ENCODE peak calls at places on chromosomes 13 and 19, in seven cellular contexts. One of them, this sample, is unnamed.

GRCh38 chr13:111664060-111664459 is 343.6 kb downstream of the TEX29 start:
- DNase-seq in HEK293T: no peak
- DNase-seq in Daoy: no peak
- DNase-seq in A549: no peak
- DNase-seq in HT1080: no peak
- DNase-seq in CD4-positive, CD25-positive, alpha-beta regulatory T cell: no peak
- DNase-seq in transverse colon: no peak
- DNase-seq in this sample: no peak

GRCh38 chr13:44969858-44970484 is 19.3 kb downstream of the NUFIP1 start:
- DNase-seq in HT1080: peak; percentile 57
- DNase-seq in transverse colon: no peak
- DNase-seq in Daoy: peak; percentile 11
- DNase-seq in A549: peak; percentile 13
- DNase-seq in HEK293T: peak; percentile 51
- DNase-seq in CD4-positive, CD25-positive, alpha-beta regulatory T cell: peak; percentile 24
- DNase-seq in this sample: peak; percentile 44

GRCh38 chr19:43678512-43678911 is 8.5 kb upstream of the PLAUR start:
- DNase-seq in HT1080: no peak
- DNase-seq in transverse colon: no peak
- DNase-seq in CD4-positive, CD25-positive, alpha-beta regulatory T cell: no peak
- DNase-seq in HEK293T: no peak
- DNase-seq in A549: no peak
- DNase-seq in Daoy: no peak
- DNase-seq in this sample: no peak

GRCh38 chr19:47637550-47637949 is 28.6 kb downstream of the BICRA start:
- DNase-seq in A549: no peak
- DNase-seq in CD4-positive, CD25-positive, alpha-beta regulatory T cell: no peak
- DNase-seq in Daoy: no peak
- DNase-seq in transverse colon: no peak
- DNase-seq in HT1080: no peak
- DNase-seq in HEK293T: no peak
- DNase-seq in this sample: peak; percentile 92

GRCh38 chr19:11064831-11065303 is 24.4 kb upstream of the LDLR start:
- DNase-seq in transverse colon: no peak
- DNase-seq in HEK293T: no peak
- DNase-seq in CD4-positive, CD25-positive, alpha-beta regulatory T cell: no peak
- DNase-seq in A549: peak; percentile 27
- DNase-seq in Daoy: no peak
- DNase-seq in HT1080: no peak
- DNase-seq in this sample: no peak

GRCh38 chr13:29963086-29963485 is 112.7 kb upstream of the UBL3 start:
- DNase-seq in A549: no peak
- DNase-seq in transverse colon: no peak
- DNase-seq in CD4-positive, CD25-positive, alpha-beta regulatory T cell: no peak
- DNase-seq in HEK293T: no peak
- DNase-seq in Daoy: no peak
- DNase-seq in HT1080: no peak
- DNase-seq in this sample: no peak

GRCh38 chr19:38190061-38190460 is 34.0 kb downstream of the DPF1 start:
- DNase-seq in HEK293T: no peak
- DNase-seq in A549: no peak
- DNase-seq in HT1080: no peak
- DNase-seq in CD4-positive, CD25-positive, alpha-beta regulatory T cell: no peak
- DNase-seq in Daoy: no peak
- DNase-seq in transverse colon: no peak
- DNase-seq in this sample: peak; percentile 17

GRCh38 chr13:103815619-103816018 is 749.4 kb upstream of the SLC10A2 start:
- DNase-seq in HT1080: peak; percentile 42
- DNase-seq in HEK293T: no peak
- DNase-seq in A549: no peak
- DNase-seq in transverse colon: no peak
- DNase-seq in CD4-positive, CD25-positive, alpha-beta regulatory T cell: no peak
- DNase-seq in Daoy: peak; percentile 9
- DNase-seq in this sample: no peak

GRCh38 chr19:19420570-19421301 is 15.3 kb downstream of the GATAD2A start:
- DNase-seq in Daoy: peak; percentile 19
- DNase-seq in transverse colon: no peak
- DNase-seq in CD4-positive, CD25-positive, alpha-beta regulatory T cell: no peak
- DNase-seq in HEK293T: no peak
- DNase-seq in A549: no peak
- DNase-seq in HT1080: no peak
- DNase-seq in this sample: no peak

GRCh38 chr13:113455384-113455783 is 2.1 kb upstream of the ADPRHL1 start:
- DNase-seq in transverse colon: no peak
- DNase-seq in HT1080: no peak
- DNase-seq in CD4-positive, CD25-positive, alpha-beta regulatory T cell: no peak
- DNase-seq in A549: no peak
- DNase-seq in HEK293T: no peak
- DNase-seq in Daoy: no peak
- DNase-seq in this sample: no peak

GRCh38 chr13:47679391-47679790 is 321.7 kb downstream of the SUCLA2 start:
- DNase-seq in transverse colon: no peak
- DNase-seq in HEK293T: no peak
- DNase-seq in A549: no peak
- DNase-seq in CD4-positive, CD25-positive, alpha-beta regulatory T cell: no peak
- DNase-seq in Daoy: no peak
- DNase-seq in HT1080: peak; percentile 80
- DNase-seq in this sample: no peak

GRCh38 chr19:39145180-39145953 is 19.8 kb downstream of the PAK4 start:
- DNase-seq in HEK293T: no peak
- DNase-seq in CD4-positive, CD25-positive, alpha-beta regulatory T cell: no peak
- DNase-seq in A549: no peak
- DNase-seq in transverse colon: peak; percentile 45
- DNase-seq in HT1080: no peak
- DNase-seq in Daoy: no peak
- DNase-seq in this sample: no peak

GRCh38 chr19:29665826-29666633 is 769 bp downstream of the PLEKHF1 start:
- DNase-seq in CD4-positive, CD25-positive, alpha-beta regulatory T cell: no peak
- DNase-seq in HT1080: peak; percentile 48
- DNase-seq in HEK293T: no peak
- DNase-seq in Daoy: peak; percentile 58
- DNase-seq in A549: no peak
- DNase-seq in transverse colon: peak; percentile 41
- DNase-seq in this sample: no peak

GRCh38 chr19:8665468-8666213 is 33.0 kb downstream of the ACTL9 start:
- DNase-seq in A549: no peak
- DNase-seq in transverse colon: no peak
- DNase-seq in HEK293T: no peak
- DNase-seq in CD4-positive, CD25-positive, alpha-beta regulatory T cell: no peak
- DNase-seq in HT1080: no peak
- DNase-seq in Daoy: no peak
- DNase-seq in this sample: peak; percentile 76

GRCh38 chr13:108629988-108630387 is 577 bp downstream of the MYO16 start:
- DNase-seq in transverse colon: no peak
- DNase-seq in CD4-positive, CD25-positive, alpha-beta regulatory T cell: no peak
- DNase-seq in HEK293T: no peak
- DNase-seq in A549: no peak
- DNase-seq in Daoy: no peak
- DNase-seq in HT1080: no peak
- DNase-seq in this sample: no peak

GRCh38 chr19:15584541-15585115 is 30.4 kb upstream of the CYP4F8 start:
- DNase-seq in HEK293T: peak; percentile 89
- DNase-seq in CD4-positive, CD25-positive, alpha-beta regulatory T cell: peak; percentile 69
- DNase-seq in HT1080: peak; percentile 62
- DNase-seq in Daoy: peak; percentile 86
- DNase-seq in A549: peak; percentile 60
- DNase-seq in transverse colon: peak; percentile 82
- DNase-seq in this sample: peak; percentile 85

GRCh38 chr19:37572203-37572602 is 22.4 kb downstream of the ZNF571 start:
- DNase-seq in HT1080: no peak
- DNase-seq in transverse colon: no peak
- DNase-seq in A549: no peak
- DNase-seq in Daoy: no peak
- DNase-seq in HEK293T: no peak
- DNase-seq in CD4-positive, CD25-positive, alpha-beta regulatory T cell: no peak
- DNase-seq in this sample: peak; percentile 28

GRCh38 chr13:59247166-59247565 is 916.6 kb downstream of the DIAPH3 start:
- DNase-seq in transverse colon: peak; percentile 38
- DNase-seq in Daoy: no peak
- DNase-seq in HT1080: peak; percentile 14
- DNase-seq in CD4-positive, CD25-positive, alpha-beta regulatory T cell: no peak
- DNase-seq in A549: no peak
- DNase-seq in HEK293T: peak; percentile 39
- DNase-seq in this sample: no peak

GRCh38 chr13:79679334-79679733 is 198.4 kb downstream of the NDFIP2 start:
- DNase-seq in HEK293T: peak; percentile 75
- DNase-seq in A549: peak; percentile 3
- DNase-seq in transverse colon: peak; percentile 79
- DNase-seq in Daoy: peak; percentile 50
- DNase-seq in HT1080: peak; percentile 57
- DNase-seq in CD4-positive, CD25-positive, alpha-beta regulatory T cell: no peak
- DNase-seq in this sample: peak; percentile 73

GRCh38 chr19:34867631-34868030 is 59.1 kb upstream of the ZNF30 start:
- DNase-seq in transverse colon: no peak
- DNase-seq in CD4-positive, CD25-positive, alpha-beta regulatory T cell: no peak
- DNase-seq in A549: no peak
- DNase-seq in HT1080: no peak
- DNase-seq in HEK293T: no peak
- DNase-seq in Daoy: no peak
- DNase-seq in this sample: no peak

GRCh38 chr19:10363789-10364281 is 16.5 kb downstream of the TYK2 start:
- DNase-seq in HEK293T: no peak
- DNase-seq in HT1080: no peak
- DNase-seq in CD4-positive, CD25-positive, alpha-beta regulatory T cell: no peak
- DNase-seq in A549: no peak
- DNase-seq in Daoy: peak; percentile 83
- DNase-seq in transverse colon: no peak
- DNase-seq in this sample: peak; percentile 81

GRCh38 chr13:112580912-112581311 is 7.0 kb downstream of the TUBGCP3 start:
- DNase-seq in HEK293T: no peak
- DNase-seq in CD4-positive, CD25-positive, alpha-beta regulatory T cell: no peak
- DNase-seq in HT1080: no peak
- DNase-seq in Daoy: no peak
- DNase-seq in A549: no peak
- DNase-seq in transverse colon: no peak
- DNase-seq in this sample: no peak

GRCh38 chr13:79662882-79663281 is 181.9 kb downstream of the NDFIP2 start:
- DNase-seq in A549: no peak
- DNase-seq in HT1080: peak; percentile 14
- DNase-seq in transverse colon: peak; percentile 10
- DNase-seq in CD4-positive, CD25-positive, alpha-beta regulatory T cell: no peak
- DNase-seq in Daoy: peak; percentile 21
- DNase-seq in HEK293T: no peak
- DNase-seq in this sample: no peak

GRCh38 chr13:45989607-45990006 is 62.9 kb downstream of the ZC3H13 start:
- DNase-seq in HEK293T: no peak
- DNase-seq in CD4-positive, CD25-positive, alpha-beta regulatory T cell: no peak
- DNase-seq in Daoy: no peak
- DNase-seq in A549: no peak
- DNase-seq in HT1080: no peak
- DNase-seq in transverse colon: no peak
- DNase-seq in this sample: no peak

GRCh38 chr13:82654851-82655517 is 1227.3 kb downstream of the SLITRK1 start:
- DNase-seq in HT1080: peak; percentile 26
- DNase-seq in A549: no peak
- DNase-seq in Daoy: no peak
- DNase-seq in CD4-positive, CD25-positive, alpha-beta regulatory T cell: no peak
- DNase-seq in HEK293T: no peak
- DNase-seq in transverse colon: peak; percentile 15
- DNase-seq in this sample: no peak

GRCh38 chr19:35052599-35053190 is 11.2 kb downstream of the HPN start:
- DNase-seq in HEK293T: no peak
- DNase-seq in Daoy: no peak
- DNase-seq in transverse colon: no peak
- DNase-seq in HT1080: no peak
- DNase-seq in CD4-positive, CD25-positive, alpha-beta regulatory T cell: no peak
- DNase-seq in A549: no peak
- DNase-seq in this sample: no peak

GRCh38 chr13:71587193-71587592 is 279.8 kb downstream of the DACH1 start:
- DNase-seq in CD4-positive, CD25-positive, alpha-beta regulatory T cell: no peak
- DNase-seq in transverse colon: no peak
- DNase-seq in A549: no peak
- DNase-seq in HT1080: no peak
- DNase-seq in HEK293T: no peak
- DNase-seq in Daoy: no peak
- DNase-seq in this sample: no peak

GRCh38 chr19:33047422-33047821 is 17.3 kb downstream of the RHPN2 start:
- DNase-seq in HEK293T: no peak
- DNase-seq in Daoy: peak; percentile 30
- DNase-seq in transverse colon: peak; percentile 90
- DNase-seq in A549: no peak
- DNase-seq in CD4-positive, CD25-positive, alpha-beta regulatory T cell: no peak
- DNase-seq in HT1080: no peak
- DNase-seq in this sample: no peak

GRCh38 chr19:10553943-10554381 is 10.3 kb downstream of the ATG4D start:
- DNase-seq in CD4-positive, CD25-positive, alpha-beta regulatory T cell: peak; percentile 56
- DNase-seq in HEK293T: no peak
- DNase-seq in A549: no peak
- DNase-seq in Daoy: no peak
- DNase-seq in transverse colon: peak; percentile 46
- DNase-seq in HT1080: no peak
- DNase-seq in this sample: peak; percentile 36

GRCh38 chr19:56664511-56664910 is 7.0 kb downstream of the ZNF835 start:
- DNase-seq in A549: no peak
- DNase-seq in transverse colon: no peak
- DNase-seq in HEK293T: no peak
- DNase-seq in HT1080: no peak
- DNase-seq in Daoy: no peak
- DNase-seq in CD4-positive, CD25-positive, alpha-beta regulatory T cell: no peak
- DNase-seq in this sample: no peak

GRCh38 chr19:46296722-46297431 is at the start of gene HIF3A:
- DNase-seq in HEK293T: no peak
- DNase-seq in transverse colon: peak; percentile 81
- DNase-seq in HT1080: no peak
- DNase-seq in Daoy: peak; percentile 38
- DNase-seq in CD4-positive, CD25-positive, alpha-beta regulatory T cell: no peak
- DNase-seq in A549: no peak
- DNase-seq in this sample: no peak

GRCh38 chr13:38900188-38900587 is 90.4 kb downstream of the STOML3 start:
- DNase-seq in CD4-positive, CD25-positive, alpha-beta regulatory T cell: no peak
- DNase-seq in Daoy: no peak
- DNase-seq in transverse colon: no peak
- DNase-seq in HEK293T: peak; percentile 27
- DNase-seq in A549: peak; percentile 1
- DNase-seq in HT1080: no peak
- DNase-seq in this sample: peak; percentile 11

GRCh38 chr13:93220073-93220472 is 6.5 kb upstream of the GPC6 start:
- DNase-seq in Daoy: no peak
- DNase-seq in HT1080: no peak
- DNase-seq in HEK293T: no peak
- DNase-seq in A549: no peak
- DNase-seq in transverse colon: no peak
- DNase-seq in CD4-positive, CD25-positive, alpha-beta regulatory T cell: no peak
- DNase-seq in this sample: no peak

GRCh38 chr13:21344662-21345176 is 114.4 kb downstream of the ZDHHC20 start:
- DNase-seq in CD4-positive, CD25-positive, alpha-beta regulatory T cell: peak; percentile 37
- DNase-seq in HT1080: peak; percentile 10
- DNase-seq in HEK293T: no peak
- DNase-seq in Daoy: no peak
- DNase-seq in transverse colon: no peak
- DNase-seq in A549: no peak
- DNase-seq in this sample: peak; percentile 72

GRCh38 chr13:93235258-93236015 is 8.8 kb downstream of the GPC6 start:
- DNase-seq in A549: no peak
- DNase-seq in HT1080: no peak
- DNase-seq in CD4-positive, CD25-positive, alpha-beta regulatory T cell: no peak
- DNase-seq in Daoy: no peak
- DNase-seq in transverse colon: no peak
- DNase-seq in HEK293T: no peak
- DNase-seq in this sample: no peak

GRCh38 chr13:53105477-53105876 is 76.9 kb downstream of the OLFM4 start:
- DNase-seq in A549: no peak
- DNase-seq in HEK293T: no peak
- DNase-seq in HT1080: no peak
- DNase-seq in transverse colon: no peak
- DNase-seq in Daoy: no peak
- DNase-seq in CD4-positive, CD25-positive, alpha-beta regulatory T cell: no peak
- DNase-seq in this sample: no peak

GRCh38 chr13:21556051-21556450 is 47.9 kb downstream of the MICU2 start:
- DNase-seq in Daoy: no peak
- DNase-seq in A549: no peak
- DNase-seq in HEK293T: no peak
- DNase-seq in CD4-positive, CD25-positive, alpha-beta regulatory T cell: no peak
- DNase-seq in transverse colon: no peak
- DNase-seq in HT1080: no peak
- DNase-seq in this sample: no peak

GRCh38 chr19:38773469-38774177 is at the start of gene LGALS7:
- DNase-seq in CD4-positive, CD25-positive, alpha-beta regulatory T cell: no peak
- DNase-seq in transverse colon: no peak
- DNase-seq in HT1080: no peak
- DNase-seq in A549: no peak
- DNase-seq in Daoy: no peak
- DNase-seq in HEK293T: no peak
- DNase-seq in this sample: no peak